ENCODE peak calls at places on chromosome 5, in six cellular contexts. S is H1, P is mesenchymal stem cell, C is H9, O is neuronal stem cell, M is IMR-90. F is an unnamed sample. For H3K79me1, the result is how much of the 10 kb centered on the place peaks cover.

GRCh38 chr5:69364414-69364813 is 4.9 kb downstream of the AK6 start:
- DNase-seq in P (peak), S (no peak), O (no peak), C (no peak), M (peak), F (peak)

GRCh38 chr5:53616939-53617549 is 56.6 kb downstream of the NDUFS4 start:
- DNase-seq in S (no peak), M (peak), P (no peak), C (no peak), O (no peak), F (peak)

GRCh38 chr5:154519375-154519774 is 41.3 kb upstream of the HAND1 start:
- DNase-seq in M (peak), P (peak), O (no peak), S (no peak), C (no peak), F (no peak)

GRCh38 chr5:56669534-56670483 is 145.5 kb upstream of the MAP3K1 start:
- DNase-seq in M (peak), C (peak), O (no peak), S (peak), P (peak), F (no peak)

GRCh38 chr5:154783774-154784460 is 28.7 kb downstream of the LARP1 start:
- DNase-seq in P (no peak), M (peak), S (no peak), O (no peak), C (no peak), F (peak)

GRCh38 chr5:9724707-9725106 is 94.6 kb upstream of the TAS2R1 start:
- DNase-seq in M (no peak), P (no peak), C (no peak), O (no peak), S (no peak), F (no peak)

GRCh38 chr5:180704362-180704761 is 35.5 kb downstream of the OR2Y1 start:
- DNase-seq in C (no peak), M (peak), S (no peak), P (no peak), O (no peak), F (peak)

GRCh38 chr5:170861855-170862766 is at the start of gene RANBP17:
- DNase-seq in S (peak), M (peak), P (peak), C (peak), O (peak), F (peak)

GRCh38 chr5:172902497-172903472 is 56.4 kb upstream of the RPL26L1 start:
- DNase-seq in O (peak), S (peak), M (peak), P (peak), C (peak), F (peak)

GRCh38 chr5:174339130-174339529 is 293.6 kb downstream of the NSG2 start:
- DNase-seq in O (no peak), M (no peak), S (no peak), P (no peak), C (no peak), F (no peak)

GRCh38 chr5:174340221-174340620 is 294.7 kb downstream of the NSG2 start:
- DNase-seq in C (no peak), S (no peak), P (no peak), O (no peak), M (peak), F (no peak)

GRCh38 chr5:174344335-174344734 is 298.8 kb downstream of the NSG2 start:
- DNase-seq in M (no peak), C (peak), P (no peak), S (no peak), O (no peak), F (peak)

GRCh38 chr5:174343826-174344225 is 298.3 kb downstream of the NSG2 start:
- DNase-seq in M (no peak), P (no peak), C (no peak), S (no peak), O (no peak), F (no peak)

DNA sequence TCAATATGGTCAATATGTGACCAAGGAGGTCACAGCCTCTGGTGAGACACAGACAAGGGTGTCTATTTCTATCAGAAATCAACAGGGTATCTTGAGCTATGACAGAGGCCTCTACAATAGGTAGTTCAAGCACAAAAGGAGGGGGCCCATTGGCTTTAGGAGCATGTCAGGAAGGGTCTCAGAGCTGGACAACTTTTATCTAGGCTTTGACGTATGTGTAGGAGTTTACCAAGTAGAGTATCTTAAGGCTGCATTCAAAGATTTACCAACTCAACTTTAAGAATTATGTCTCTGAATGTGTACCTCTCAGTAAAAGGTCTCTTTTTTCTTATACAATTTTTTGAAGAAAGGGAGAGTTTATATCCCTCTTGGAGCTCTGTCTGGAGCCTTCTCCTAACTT is 297.2 kb downstream of the NSG2 start:
- DNase-seq in P (no peak), C (no peak), M (no peak), O (no peak), S (no peak), F (no peak)
- H3K79me1 ChIP-seq in P (under half), C (under half), M (under half), O (under half), S (under half), F (under half)

DNA sequence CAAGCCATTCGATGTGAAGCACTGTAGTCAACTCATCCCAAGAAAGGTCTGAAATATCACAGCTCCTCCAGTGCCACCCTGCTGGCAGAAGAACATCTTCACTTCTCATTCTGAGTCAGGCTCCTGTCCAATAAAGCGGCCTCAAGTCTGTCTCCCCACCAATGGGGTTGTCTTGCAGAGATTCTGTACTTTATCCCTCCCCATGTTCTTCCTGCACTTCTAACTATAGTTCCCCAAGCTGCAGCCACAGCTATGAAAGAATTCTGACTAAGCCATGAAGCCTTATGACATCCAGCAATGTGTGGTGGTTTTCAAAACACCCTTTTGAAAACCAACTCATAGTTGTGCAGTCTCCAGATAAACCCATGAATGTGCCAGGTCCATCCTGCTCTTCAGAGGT is 6.8 kb downstream of the MACROH2A1 start:
- DNase-seq in S (no peak), C (no peak), M (peak), P (peak), O (no peak), F (no peak)
- H3K4ac ChIP-seq in S (no peak), C (no peak), M (peak), P (no peak), O (no peak), F (no peak)

DNA sequence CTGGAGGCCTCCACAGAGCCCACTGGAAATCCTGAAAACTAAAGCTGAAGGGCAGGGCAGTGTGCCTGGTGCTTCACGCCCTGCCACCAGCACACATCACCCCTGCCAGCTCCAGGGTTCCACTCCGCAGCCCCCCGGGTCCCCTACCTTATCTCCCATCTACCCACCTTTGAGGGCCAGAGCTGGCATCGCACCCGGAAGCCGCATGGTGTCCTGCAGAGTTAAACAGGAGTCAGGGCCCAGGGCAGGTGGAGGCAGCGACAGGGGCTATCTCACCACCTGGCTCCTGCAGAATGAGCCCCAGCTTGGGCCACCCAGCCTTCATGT is 18.8 kb downstream of the PDGFRB start:
- DNase-seq in M (no peak), P (no peak), C (no peak), S (no peak), O (no peak), F (no peak)
- H3K79me1 ChIP-seq in M (half or more), P (under half), C (under half), S (under half), O (under half), F (under half)

GRCh38 chr5:142650881-142651280 is 35.0 kb downstream of the FGF1 start:
- DNase-seq in S (no peak), C (no peak), M (no peak), O (no peak), P (no peak), F (no peak)

GRCh38 chr5:142653321-142653720 is 32.6 kb downstream of the FGF1 start:
- DNase-seq in C (no peak), P (no peak), O (no peak), M (no peak), S (no peak), F (no peak)

GRCh38 chr5:142650060-142650459 is 35.8 kb downstream of the FGF1 start:
- DNase-seq in M (no peak), S (no peak), C (no peak), P (no peak), O (no peak), F (no peak)

GRCh38 chr5:142654578-142655042 is 31.3 kb downstream of the FGF1 start:
- DNase-seq in S (no peak), O (no peak), C (peak), M (no peak), P (no peak), F (peak)

GRCh38 chr5:142652563-142652962 is 33.3 kb downstream of the FGF1 start:
- DNase-seq in C (no peak), O (no peak), P (no peak), S (no peak), M (no peak), F (no peak)
- H3K4ac ChIP-seq in C (no peak), O (peak), P (no peak), S (no peak), M (no peak), F (no peak)

GRCh38 chr5:65072836-65073620 is 304.3 kb downstream of the CWC27 start:
- DNase-seq in M (peak), S (no peak), P (peak), O (no peak), C (no peak), F (no peak)
- H3K79me1 ChIP-seq in M (under half), S (under half), P (under half), O (under half), C (under half), F (under half)

DNA sequence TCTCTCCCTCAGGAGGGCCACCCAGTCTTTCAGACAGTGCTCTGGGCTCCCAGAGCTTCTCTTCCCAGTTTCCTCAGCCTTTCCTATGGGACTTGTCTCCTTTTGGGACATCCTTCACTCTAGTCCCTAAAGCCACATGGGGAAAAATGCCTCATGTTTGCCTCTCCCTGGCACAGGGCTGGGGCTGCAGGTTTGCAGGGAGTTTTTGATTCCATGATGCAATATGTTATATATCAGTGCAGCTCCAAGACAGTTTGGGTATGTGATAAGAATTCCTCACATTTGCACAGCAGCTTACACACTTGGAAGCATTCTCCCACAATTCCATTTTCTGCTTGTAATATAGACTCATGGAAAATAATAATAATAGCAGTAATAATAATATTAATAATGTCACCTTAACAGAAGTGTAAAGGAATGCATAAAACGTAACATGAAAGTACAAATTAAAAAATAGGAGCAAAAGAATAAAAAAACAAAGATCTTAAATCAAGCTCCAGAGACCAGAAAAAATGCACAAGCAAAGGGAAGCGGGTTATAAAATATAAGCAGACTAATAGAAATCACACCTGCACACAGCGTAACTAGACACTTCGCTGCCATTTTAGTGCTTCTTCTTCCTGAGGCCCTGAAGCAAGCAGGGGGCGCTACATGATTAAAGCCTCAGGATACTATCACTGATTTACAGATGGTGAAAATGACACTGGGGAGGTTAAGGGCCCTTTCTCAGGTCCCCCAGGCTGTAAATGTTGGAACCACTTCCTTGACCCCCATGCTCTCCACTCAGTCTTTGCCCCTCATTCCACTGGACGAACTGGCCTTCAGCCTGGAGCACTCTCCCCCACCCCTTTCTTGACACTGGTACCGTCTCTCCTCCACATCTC is 70.0 kb upstream of the IL17B start:
- DNase-seq in C (no peak), P (peak), S (no peak), O (no peak), M (no peak), F (peak)
- H3K4ac ChIP-seq in C (no peak), P (peak), S (no peak), O (no peak), M (peak), F (no peak)

F was measured in mesendoderm.